ENCODE peak calls at places on chromosomes 13 and 19, in six cellular contexts. F is IMR-90, N is K562, Z is MM.1S, I is PC-3, S is fibroblast of lung. J is an unnamed sample.

GRCh38 chr13:46633416-46633815 is 80.4 kb downstream of the LRCH1 start:
- DNase-seq in F (peak; percentile 88), N (no peak), Z (no peak), I (peak; percentile 11), S (peak; percentile 71), J (no peak)

GRCh38 chr19:29571181-29571580 is 34.9 kb upstream of the POP4 start:
- DNase-seq in F (no peak), N (no peak), Z (no peak), I (no peak), S (no peak), J (no peak)

GRCh38 chr19:39350156-39350555 is 7.9 kb downstream of the SAMD4B start:
- DNase-seq in F (no peak), N (no peak), Z (no peak), I (no peak), S (no peak), J (no peak)

GRCh38 chr13:76148374-76148773 is 512.2 kb downstream of the LMO7 start:
- DNase-seq in F (no peak), N (no peak), Z (peak; percentile 72), I (peak; percentile 26), S (no peak), J (no peak)

GRCh38 chr19:49387936-49388372 is at the start of gene KASH5:
- DNase-seq in F (peak; percentile 8), N (peak; percentile 86), Z (peak; percentile 89), I (peak; percentile 42), S (peak; percentile 52), J (peak; percentile 25)

GRCh38 chr13:50989476-50989875 is 79.9 kb downstream of the RNASEH2B start:
- DNase-seq in F (no peak), N (peak; percentile 30), Z (no peak), I (peak; percentile 16), S (peak; percentile 52), J (peak; percentile 18)

GRCh38 chr13:60328073-60328472 is 68.9 kb upstream of the TDRD3 start:
- DNase-seq in F (no peak), N (no peak), Z (no peak), I (no peak), S (no peak), J (no peak)

GRCh38 chr13:20231839-20232555 is at the start of gene GJB6:
- DNase-seq in F (no peak), N (no peak), Z (no peak), I (no peak), S (no peak), J (peak; percentile 22)

GRCh38 chr13:43044720-43045301 is 21.4 kb downstream of the DNAJC15 start:
- DNase-seq in F (no peak), N (no peak), Z (peak; percentile 15), I (no peak), S (no peak), J (no peak)

GRCh38 chr13:20232556-20233277 is 598 bp upstream of the GJB6 start:
- DNase-seq in F (no peak), N (no peak), Z (no peak), I (no peak), S (no peak), J (no peak)

GRCh38 chr13:107832521-107833095 is 382.7 kb downstream of the LIG4 start:
- DNase-seq in F (no peak), N (no peak), Z (no peak), I (no peak), S (peak; percentile 56), J (no peak)

GRCh38 chr13:81293594-81294164 is 952.8 kb upstream of the SPRY2 start:
- DNase-seq in F (no peak), N (no peak), Z (no peak), I (no peak), S (no peak), J (no peak)

GRCh38 chr13:113192902-113193301 is 15.6 kb downstream of the PCID2 start:
- DNase-seq in F (peak; percentile 88), N (no peak), Z (no peak), I (peak; percentile 69), S (peak; percentile 85), J (no peak)

GRCh38 chr19:12139309-12139708 is 841 bp downstream of the ZNF20 start:
- DNase-seq in F (peak; percentile 8), N (no peak), Z (no peak), I (peak; percentile 35), S (no peak), J (no peak)

GRCh38 chr19:55246462-55247451 is 12.1 kb downstream of the PPP6R1 start:
- DNase-seq in F (no peak), N (peak; percentile 51), Z (no peak), I (no peak), S (no peak), J (no peak)

GRCh38 chr19:16472992-16473391 is 1.2 kb upstream of the EPS15L1 start:
- DNase-seq in F (no peak), N (no peak), Z (no peak), I (no peak), S (no peak), J (no peak)

GRCh38 chr19:43895727-43896126 is 39.4 kb downstream of the ZNF45 start:
- DNase-seq in F (no peak), N (no peak), Z (no peak), I (no peak), S (no peak), J (no peak)

GRCh38 chr19:46461537-46461936 is 9.8 kb downstream of the PNMA8A start:
- DNase-seq in F (no peak), N (no peak), Z (no peak), I (no peak), S (no peak), J (no peak)

GRCh38 chr13:43687038-43687437 is 99.7 kb downstream of the ENOX1 start:
- DNase-seq in F (no peak), N (no peak), Z (no peak), I (peak; percentile 11), S (no peak), J (no peak)

GRCh38 chr13:75393839-75394238 is 88.1 kb downstream of the TBC1D4 start:
- DNase-seq in F (peak; percentile 26), N (no peak), Z (no peak), I (no peak), S (peak; percentile 40), J (no peak)

GRCh38 chr19:10226376-10227214 is 4.5 kb downstream of the S1PR2 start:
- DNase-seq in F (peak; percentile 95), N (no peak), Z (no peak), I (no peak), S (peak; percentile 100), J (no peak)

GRCh38 chr19:1790054-1790762 is 21.9 kb downstream of the ATP8B3 start:
- DNase-seq in F (no peak), N (no peak), Z (no peak), I (no peak), S (no peak), J (no peak)

GRCh38 chr19:41793414-41793727 is 3.0 kb upstream of the CEACAM3 start:
- DNase-seq in F (no peak), N (no peak), Z (no peak), I (no peak), S (no peak), J (no peak)

GRCh38 chr19:52307275-52307674 is 10.3 kb downstream of the ZNF480 start:
- DNase-seq in F (peak; percentile 19), N (no peak), Z (no peak), I (no peak), S (peak; percentile 38), J (no peak)

GRCh38 chr19:42081584-42082258 is 5.8 kb downstream of the ZNF574 start:
- DNase-seq in F (peak; percentile 65), N (no peak), Z (peak; percentile 48), I (peak; percentile 49), S (peak; percentile 52), J (no peak)

GRCh38 chr19:50515168-50515561 is 1.5 kb upstream of the ASPDH start:
- DNase-seq in F (no peak), N (no peak), Z (no peak), I (no peak), S (no peak), J (no peak)

GRCh38 chr13:75417006-75417384 is 65.0 kb downstream of the TBC1D4 start:
- DNase-seq in F (no peak), N (no peak), Z (no peak), I (peak; percentile 23), S (no peak), J (no peak)

GRCh38 chr19:28940751-28941500 is 272.0 kb downstream of the UQCRFS1 start:
- DNase-seq in F (peak; percentile 92), N (no peak), Z (no peak), I (no peak), S (peak; percentile 49), J (no peak)

GRCh38 chr19:12774588-12775555 is at the start of gene HOOK2:
- DNase-seq in F (no peak), N (no peak), Z (peak; percentile 58), I (peak; percentile 97), S (no peak), J (no peak)

GRCh38 chr13:73242515-73243015 is 183.8 kb downstream of the KLF5 start:
- DNase-seq in F (no peak), N (no peak), Z (no peak), I (no peak), S (no peak), J (no peak)

GRCh38 chr13:81639984-81640582 is 1299.2 kb upstream of the SPRY2 start:
- DNase-seq in F (no peak), N (peak; percentile 0), Z (peak; percentile 15), I (peak; percentile 56), S (no peak), J (no peak)

GRCh38 chr13:99339736-99340392 is 32.7 kb upstream of the GPR183 start:
- DNase-seq in F (peak; percentile 72), N (peak; percentile 37), Z (no peak), I (no peak), S (peak; percentile 48), J (no peak)
- H3K36me3 ChIP-seq in F (peaks cover 14% of the 10 kb centered on the region), N (peaks cover 39% of the 10 kb centered on the region), Z (no peaks in the 10 kb centered on the region), I (peaks cover 3% of the 10 kb centered on the region), S (no peaks in the 10 kb centered on the region), J (peaks cover 40% of the 10 kb centered on the region)

GRCh38 chr19:18008814-18009213 is 844 bp downstream of the ARRDC2 start:
- DNase-seq in F (no peak), N (no peak), Z (no peak), I (no peak), S (no peak), J (no peak)
- H3K9ac ChIP-seq in F (no peak overlapping the region), N (no peak overlapping the region), Z (no peak overlapping the region), I (no peak overlapping the region), S (no peak overlapping the region), J (peak overlapping the region; percentile 80)

GRCh38 chr19:36997843-36998235 is 80.4 kb upstream of the ZNF420 start:
- DNase-seq in F (no peak), N (no peak), Z (no peak), I (no peak), S (no peak), J (no peak)
- H3K9me3 ChIP-seq in F (peaks cover 20% of the 10 kb centered on the region), N (no peaks in the 10 kb centered on the region), Z (no peaks in the 10 kb centered on the region), I (peaks cover 17% of the 10 kb centered on the region), S (no peaks in the 10 kb centered on the region), J (peaks cover 37% of the 10 kb centered on the region)

GRCh38 chr19:2856457-2857055 is 10.6 kb upstream of the ZNF556 start:
- DNase-seq in F (no peak), N (no peak), Z (no peak), I (no peak), S (no peak), J (no peak)

GRCh38 chr19:2858864-2859263 is 8.3 kb upstream of the ZNF556 start:
- DNase-seq in F (no peak), N (no peak), Z (no peak), I (no peak), S (no peak), J (no peak)

GRCh38 chr19:2852598-2852997 is 11.3 kb downstream of the ZNF555 start:
- DNase-seq in F (no peak), N (no peak), Z (no peak), I (no peak), S (peak; percentile 11), J (no peak)

GRCh38 chr19:2853015-2853606 is 11.8 kb downstream of the ZNF555 start:
- DNase-seq in F (no peak), N (no peak), Z (no peak), I (no peak), S (peak; percentile 6), J (no peak)

GRCh38 chr19:2854849-2855248 is 12.3 kb upstream of the ZNF556 start:
- DNase-seq in F (no peak), N (no peak), Z (no peak), I (no peak), S (no peak), J (no peak)
- H3K36me3 ChIP-seq in F (peaks cover 41% of the 10 kb centered on the region), N (peaks cover 36% of the 10 kb centered on the region), Z (peaks cover 11% of the 10 kb centered on the region), I (peaks cover 51% of the 10 kb centered on the region), S (peaks cover 4% of the 10 kb centered on the region), J (peaks cover 51% of the 10 kb centered on the region)